ENCODE peak calls at places on chromosomes 16 and 17, in five cellular contexts. G is tibial nerve, C is progenitor cell of endocrine pancreas, B is cardiac muscle cell, S is RWPE1. Y is an unnamed sample.

GRCh38 chr17:78557598-78558039 is 19.6 kb downstream of the DNAH17 start:
- DNase-seq in G (no peak), C (no peak), B (no peak), S (peak; percentile 77), Y (no peak)

GRCh38 chr17:2028737-2029136 is 1.2 kb upstream of the DPH1 start:
- DNase-seq in G (no peak), C (no peak), B (no peak), S (no peak), Y (no peak)

GRCh38 chr16:75758215-75758614 is 31.9 kb upstream of the CPHXL start:
- DNase-seq in G (no peak), C (no peak), B (no peak), S (no peak), Y (no peak)

GRCh38 chr16:30076276-30076791 is 540 bp downstream of the PPP4C start:
- DNase-seq in G (no peak), C (no peak), B (peak; percentile 23), S (no peak), Y (peak; percentile 67)

GRCh38 chr16:26005336-26005735 is 313.6 kb downstream of the HS3ST4 start:
- DNase-seq in G (no peak), C (no peak), B (no peak), S (no peak), Y (no peak)

GRCh38 chr17:39812466-39812865 is 51.6 kb downstream of the IKZF3 start:
- DNase-seq in G (no peak), C (no peak), B (no peak), S (no peak), Y (no peak)

GRCh38 chr17:69870091-69870530 is 204.9 kb upstream of the KCNJ16 start:
- DNase-seq in G (no peak), C (no peak), B (no peak), S (peak; percentile 46), Y (no peak)

GRCh38 chr17:34241062-34241461 is 14.0 kb upstream of the CCL2 start:
- DNase-seq in G (peak; percentile 30), C (no peak), B (no peak), S (no peak), Y (no peak)

GRCh38 chr16:84975522-84975921 is 35.8 kb downstream of the ZDHHC7 start:
- DNase-seq in G (no peak), C (no peak), B (no peak), S (no peak), Y (no peak)

GRCh38 chr16:84970447-84971127 is 40.7 kb downstream of the ZDHHC7 start:
- DNase-seq in G (peak; percentile 70), C (peak; percentile 69), B (peak; percentile 85), S (peak; percentile 72), Y (peak; percentile 74)

GRCh38 chr16:84975066-84975465 is 36.3 kb downstream of the ZDHHC7 start:
- DNase-seq in G (no peak), C (no peak), B (no peak), S (no peak), Y (no peak)

GRCh38 chr16:84973776-84974523 is 37.4 kb downstream of the ZDHHC7 start:
- DNase-seq in G (no peak), C (no peak), B (no peak), S (no peak), Y (no peak)

GRCh38 chr16:84973226-84973625 is 38.1 kb downstream of the ZDHHC7 start:
- DNase-seq in G (no peak), C (no peak), B (no peak), S (no peak), Y (no peak)
- TF ChIP-seq CTCF in G (no peak), C (no peak), B (no peak), S (no peak), Y (no peak)

DNA sequence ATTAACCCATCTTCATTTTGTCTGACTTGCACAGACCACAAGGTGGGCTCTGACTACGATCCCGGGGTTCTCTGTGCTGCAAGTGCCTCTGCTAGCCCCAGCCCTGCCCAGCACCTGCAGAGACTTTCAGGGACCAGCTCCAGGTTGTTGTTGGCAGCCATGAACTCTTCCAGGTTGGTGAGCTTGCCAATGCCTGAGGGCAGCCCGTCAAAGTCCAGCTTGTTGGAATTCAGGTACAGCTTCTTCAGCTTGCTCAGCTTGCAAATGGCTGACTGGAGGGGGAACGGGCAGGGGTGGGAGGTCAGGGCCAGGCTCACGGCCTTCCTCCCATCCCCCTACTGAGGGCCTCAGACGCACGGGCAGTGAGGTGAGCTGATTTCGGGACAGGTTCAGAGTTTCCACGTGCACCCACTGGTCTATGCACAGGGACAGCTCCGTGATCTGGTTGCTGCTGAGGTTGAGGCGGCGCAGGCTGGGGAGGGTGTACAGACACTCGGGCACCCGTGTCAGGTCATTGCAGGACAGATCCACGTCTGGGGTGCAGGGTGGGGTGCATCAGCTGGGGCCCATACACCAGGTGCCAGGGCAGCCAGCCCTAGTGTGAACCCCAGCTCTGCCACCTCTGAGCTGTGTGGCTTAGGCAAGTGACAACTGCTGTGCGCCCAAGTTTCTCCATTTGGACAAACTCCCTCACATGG is 5.2 kb downstream of the FLII start:
- DNase-seq in G (no peak), C (no peak), B (no peak), S (no peak), Y (no peak)
- TF ChIP-seq CTCF in G (no peak), C (no peak), B (no peak), S (no peak), Y (no peak)

DNA sequence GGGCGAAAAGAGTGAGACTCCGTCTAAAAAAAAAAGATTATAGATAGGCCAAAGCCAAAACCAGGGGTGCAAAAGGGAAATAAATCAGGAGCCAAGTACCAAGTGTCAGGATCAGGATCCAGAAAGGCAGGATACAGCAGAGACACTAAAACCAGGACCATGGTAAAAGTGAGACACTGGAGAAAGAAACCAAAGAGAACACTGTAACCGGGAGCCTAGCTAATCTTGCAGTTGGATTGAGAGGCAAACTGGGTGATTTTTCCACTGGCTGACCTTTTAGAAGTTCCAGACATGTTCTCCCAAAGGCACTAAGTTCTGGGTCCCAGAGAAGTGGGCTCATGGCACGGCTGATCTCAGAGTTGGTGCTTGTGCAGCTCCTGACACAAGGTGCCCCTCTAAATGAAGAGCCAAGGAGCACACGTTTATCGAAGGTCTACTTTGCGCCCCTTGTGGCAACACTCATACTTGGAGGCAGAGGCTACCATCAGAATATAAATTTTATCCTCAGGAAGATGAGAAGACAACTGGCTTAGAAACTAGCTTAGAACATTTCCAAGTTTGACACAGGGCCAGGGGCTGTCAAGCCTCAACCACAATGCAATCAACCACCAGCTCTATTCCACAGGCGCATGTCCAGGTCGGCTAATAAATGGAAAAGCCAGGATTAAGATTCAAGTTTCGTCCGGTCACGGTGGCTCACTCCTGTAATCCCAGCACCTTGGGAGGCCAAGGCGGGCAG is 27.5 kb upstream of the HELZ start:
- DNase-seq in G (no peak), C (no peak), B (peak; percentile 17), S (no peak), Y (no peak)
- TF ChIP-seq CTCF in G (no peak), C (peak; percentile 49), B (peak; percentile 45), S (no peak), Y (no peak)

GRCh38 chr16:58414938-58415451 is 22.7 kb downstream of the GINS3 start:
- DNase-seq in G (no peak), C (no peak), B (no peak), S (no peak), Y (no peak)
- TF ChIP-seq CTCF in G (no peak), C (no peak), B (no peak), S (no peak), Y (no peak)

GRCh38 chr17:50697663-50698272 is 9.9 kb downstream of the ANKRD40 start:
- DNase-seq in G (no peak), C (no peak), B (no peak), S (no peak), Y (no peak)
- TF ChIP-seq CTCF in G (no peak), C (no peak), B (no peak), S (no peak), Y (no peak)

Y was measured in mucosa of descending colon.